ENCODE peak calls at places on chromosomes 2 and 18, in four cellular contexts. A is K562, B is WTC11, I is GM12878. J is an unnamed sample.

GRCh38 chr2:111883661-111884591 is at the start of gene ANAPC1:
- DNase-seq in A (peak), I (peak), B (peak), J (peak)

GRCh38 chr18:55763298-55763697 is 175.3 kb upstream of the TCF4 start:
- DNase-seq in I (no peak), B (no peak), A (no peak), J (no peak)

GRCh38 chr2:178946494-178946893 is 103.4 kb downstream of the CCDC141 start:
- DNase-seq in A (no peak), I (no peak), B (no peak), J (no peak)

GRCh38 chr2:10971131-10971854 is 59.6 kb downstream of the KCNF1 start:
- DNase-seq in A (no peak), I (no peak), B (no peak), J (no peak)

GRCh38 chr18:24560511-24560981 is 100.1 kb downstream of the HRH4 start:
- DNase-seq in A (no peak), I (no peak), B (peak), J (no peak)

GRCh38 chr18:2572144-2572682 is 856 bp downstream of the NDC80 start:
- DNase-seq in B (no peak), A (peak), I (no peak), J (no peak)

GRCh38 chr18:29078272-29078671 is 901.3 kb upstream of the CDH2 start:
- DNase-seq in A (no peak), B (no peak), I (no peak), J (no peak)

GRCh38 chr2:54459037-54459441 is 2.9 kb downstream of the SPTBN1 start:
- DNase-seq in B (no peak), I (no peak), A (no peak), J (no peak)

GRCh38 chr18:73691624-73692023 is 456.0 kb downstream of the FBXO15 start:
- DNase-seq in A (no peak), B (no peak), I (no peak), J (no peak)

GRCh38 chr2:101771226-101771906 is 73.9 kb downstream of the MAP4K4 start:
- DNase-seq in A (no peak), I (no peak), B (no peak), J (no peak)

GRCh38 chr2:216777637-216778273 is 82.1 kb downstream of the TNP1 start:
- DNase-seq in I (peak), B (peak), A (peak), J (peak)

GRCh38 chr2:127829845-127830246 is 18.9 kb upstream of the WDR33 start:
- DNase-seq in A (no peak), I (peak), B (peak), J (no peak)

GRCh38 chr2:95269036-95269680 is 5.1 kb upstream of the PROM2 start:
- DNase-seq in A (no peak), B (peak), I (no peak), J (no peak)

GRCh38 chr18:8232791-8233190 is 376.4 kb upstream of the RAB12 start:
- DNase-seq in I (no peak), A (no peak), B (no peak), J (no peak)

GRCh38 chr2:240429872-240430491 is 5.5 kb upstream of the GPC1 start:
- DNase-seq in I (no peak), B (peak), A (no peak), J (peak)

GRCh38 chr2:181573140-181573736 is 83.7 kb downstream of the CERKL start:
- DNase-seq in I (no peak), A (no peak), B (no peak), J (peak)

GRCh38 chr2:181570059-181570458 is 86.8 kb downstream of the CERKL start:
- DNase-seq in B (no peak), I (no peak), A (no peak), J (no peak)

GRCh38 chr2:181574321-181574720 is 82.6 kb downstream of the CERKL start:
- DNase-seq in A (no peak), I (no peak), B (no peak), J (no peak)

GRCh38 chr2:181575024-181575649 is 81.8 kb downstream of the CERKL start:
- DNase-seq in I (no peak), A (no peak), B (no peak), J (no peak)

DNA sequence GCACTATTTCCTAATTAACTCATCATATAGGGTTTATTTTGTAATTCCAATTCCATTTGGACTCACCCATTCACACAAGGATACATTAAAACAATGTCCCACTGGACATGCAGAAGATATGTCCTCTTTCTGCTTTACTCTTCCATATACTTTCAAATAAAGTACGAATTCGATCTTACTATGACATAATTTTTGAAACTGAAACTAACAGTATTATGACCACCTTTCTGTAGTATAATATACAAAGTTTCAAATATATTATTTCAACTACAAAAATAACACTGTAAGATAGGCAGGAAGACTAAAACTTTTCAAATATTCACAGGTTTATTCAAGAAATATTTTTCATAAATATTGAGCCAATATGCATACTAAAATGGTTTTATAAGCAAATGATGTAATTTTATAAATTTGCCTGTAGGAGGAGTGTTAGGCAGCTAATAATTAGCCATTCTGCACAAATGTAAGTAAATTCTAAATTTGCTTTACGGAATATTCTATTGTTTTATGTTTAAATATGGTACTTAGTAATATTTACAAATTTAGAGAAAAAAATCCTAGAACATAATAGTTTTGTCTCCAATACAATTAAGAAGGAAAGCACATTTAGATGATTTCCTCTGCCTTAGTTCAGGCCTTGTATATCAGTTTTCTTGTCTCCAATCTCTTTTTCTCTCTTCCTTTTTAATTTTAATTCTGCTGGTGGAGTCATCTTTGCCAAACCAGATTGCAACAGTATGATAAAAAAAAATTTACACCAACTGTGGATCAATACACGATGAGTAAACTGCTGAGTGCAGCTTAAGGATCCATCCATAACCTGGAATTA is 85.9 kb downstream of the CERKL start:
- DNase-seq in I (no peak), A (no peak), B (no peak), J (no peak)
- TF ChIP-seq ETV6 in I (no peak), A (no peak), B (no peak), J (no peak)

DNA sequence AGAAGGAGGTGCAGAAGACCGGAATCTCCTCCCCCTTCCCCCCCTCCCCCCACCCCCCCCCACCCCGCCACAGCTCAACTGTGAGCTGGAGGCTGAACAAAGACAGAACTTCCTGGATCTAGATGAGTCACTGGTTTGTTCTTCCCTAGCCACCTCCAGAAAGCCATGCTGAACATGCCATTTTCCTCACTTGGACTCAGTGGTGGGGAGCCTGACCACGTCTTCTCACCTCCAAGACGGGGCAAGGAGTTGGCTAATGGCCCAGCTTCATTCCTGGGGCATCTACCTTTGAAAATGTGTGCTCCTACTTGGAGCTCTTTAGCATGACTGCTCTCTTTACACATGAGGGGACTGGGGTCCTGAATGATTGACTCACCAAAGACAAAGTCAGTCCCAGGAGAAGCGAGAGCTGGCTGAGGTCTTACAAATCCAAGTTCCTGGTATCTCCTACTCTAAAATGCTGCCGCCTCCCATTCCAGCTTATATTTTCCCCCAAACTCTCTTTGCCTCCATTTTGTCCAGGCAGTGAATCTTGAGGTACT is 22.6 kb upstream of the FZD5 start:
- DNase-seq in A (peak), I (no peak), B (no peak), J (peak)
- TF ChIP-seq ETV6 in A (no peak), I (no peak), B (no peak), J (no peak)

GRCh38 chr2:64114063-64114911 is 29.9 kb downstream of the PELI1 start:
- DNase-seq in B (no peak), I (peak), A (no peak), J (no peak)
- TF ChIP-seq ETV6 in B (no peak), I (peak), A (no peak), J (no peak)

DNA sequence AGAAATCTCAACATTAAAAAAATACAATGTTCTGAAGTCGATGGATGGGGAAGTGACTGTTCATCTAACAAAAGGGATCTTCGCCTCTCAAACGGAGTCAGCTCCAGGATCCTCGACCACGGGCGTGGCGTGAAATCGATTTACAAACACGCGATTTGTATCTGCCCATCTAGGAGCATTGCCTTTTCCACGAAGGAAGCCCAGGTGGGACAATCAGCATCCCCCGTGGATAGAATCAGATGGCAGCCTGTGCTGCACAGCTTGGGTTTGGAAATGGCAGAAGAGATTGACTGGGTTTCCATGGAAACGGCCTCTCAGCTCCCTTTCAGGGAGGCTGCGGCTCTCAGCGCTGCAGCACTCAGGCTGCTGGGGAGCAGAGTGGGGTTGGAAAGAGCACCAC is 110.8 kb upstream of the PXDN start:
- DNase-seq in B (peak), I (no peak), A (no peak), J (no peak)
- TF ChIP-seq ETV6 in B (no peak), I (no peak), A (no peak), J (no peak)

DNA sequence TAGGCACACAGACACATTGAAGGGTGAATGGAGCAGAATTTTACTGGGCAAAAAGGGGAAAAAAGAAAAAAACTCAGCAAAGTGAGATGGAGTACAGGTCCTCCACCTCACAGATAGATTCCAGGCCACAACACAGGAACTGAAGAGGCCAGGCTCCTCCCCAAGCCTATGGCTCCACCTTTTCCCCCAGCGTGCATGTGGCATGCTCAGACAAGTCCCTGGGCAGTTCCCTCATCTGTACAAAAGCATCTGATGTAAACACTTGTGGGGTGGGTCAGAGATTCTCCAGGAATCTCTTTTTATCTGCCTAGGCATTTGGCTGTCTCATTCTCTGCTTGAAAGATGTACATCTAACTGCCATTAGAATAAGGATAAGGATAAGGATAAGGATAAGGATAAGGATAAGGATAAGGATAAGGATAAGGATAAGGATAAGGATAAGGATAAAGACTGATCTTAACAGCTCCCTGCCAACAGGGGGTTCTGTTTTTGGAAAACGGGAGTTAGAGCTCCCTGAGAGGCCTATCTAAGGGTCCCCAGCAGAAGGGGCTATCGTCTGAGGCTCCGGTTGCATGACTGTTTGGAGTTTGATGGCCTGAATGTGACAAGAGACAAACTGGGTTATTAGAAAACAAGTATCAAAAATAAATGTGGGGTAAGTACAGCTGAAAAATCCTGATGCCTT is 17.2 kb upstream of the ASXL3 start:
- DNase-seq in A (no peak), I (peak), B (no peak), J (peak)
- TF ChIP-seq ETV6 in A (no peak), I (no peak), B (no peak), J (no peak)

GRCh38 chr2:231464576-231465540 is 574 bp upstream of the NCL start:
- DNase-seq in A (peak), B (peak), I (no peak), J (peak)
- TF ChIP-seq ETV6 in A (no peak), B (no peak), I (no peak), J (no peak)

GRCh38 chr2:227627769-227628168 is 10.5 kb downstream of the SCYGR4 start:
- DNase-seq in A (no peak), B (no peak), I (peak), J (no peak)
- TF ChIP-seq ETV6 in A (no peak), B (no peak), I (peak), J (no peak)

GRCh38 chr2:183010112-183010511 is 28.1 kb downstream of the NCKAP1 start:
- DNase-seq in B (peak), I (no peak), A (peak), J (no peak)
- TF ChIP-seq ETV6 in B (peak), I (no peak), A (no peak), J (no peak)

J was measured in HepG2.